ENCODE peak calls at places on chromosomes 7 and 10, in eight cellular contexts. G is OCI-LY7, X is coronary artery, W is cardiac fibroblast, Z is thoracic aorta, T is ascending aorta, N is right atrium auricular region, I is GM12865. U is an unnamed sample.

GRCh38 chr10:64430690-64431323 is 909.6 kb downstream of the REEP3 start:
- DNase-seq in G (peak), X (no peak), W (peak), Z (no peak), T (no peak), N (no peak), I (peak), U (no peak)

GRCh38 chr7:144812379-144813283 is 23.2 kb downstream of the TPK1 start:
- DNase-seq in G (peak), X (no peak), W (no peak), Z (no peak), T (no peak), N (no peak), I (peak), U (no peak)

GRCh38 chr10:9009505-9009904 is 955.0 kb downstream of the GATA3 start:
- DNase-seq in G (no peak), X (no peak), W (peak), Z (no peak), T (no peak), N (no peak), I (no peak), U (no peak)

GRCh38 chr7:130891254-130892094 is 157.5 kb upstream of the KLF14 start:
- DNase-seq in G (no peak), X (peak), W (peak), Z (peak), T (no peak), N (peak), I (no peak), U (no peak)

GRCh38 chr7:150941983-150942590 is 36.0 kb downstream of the KCNH2 start:
- DNase-seq in G (peak), X (no peak), W (no peak), Z (no peak), T (no peak), N (no peak), I (peak), U (no peak)

GRCh38 chr7:122289426-122289825 is 15.1 kb downstream of the FEZF1 start:
- DNase-seq in G (no peak), X (no peak), W (no peak), Z (no peak), T (no peak), N (no peak), I (no peak), U (no peak)

GRCh38 chr7:47508389-47509380 is 73.2 kb downstream of the TNS3 start:
- DNase-seq in G (no peak), X (no peak), W (no peak), Z (no peak), T (no peak), N (no peak), I (no peak), U (no peak)

GRCh38 chr7:33108591-33108930 is 643 bp downstream of the RP9 start:
- DNase-seq in G (peak), X (no peak), W (no peak), Z (no peak), T (no peak), N (no peak), I (peak), U (no peak)

GRCh38 chr7:42982604-42983115 is 50.5 kb downstream of the MRPL32 start:
- DNase-seq in G (no peak), X (no peak), W (no peak), Z (no peak), T (no peak), N (no peak), I (no peak), U (no peak)

GRCh38 chr7:48244902-48245301 is 73.6 kb downstream of the ABCA13 start:
- DNase-seq in G (no peak), X (no peak), W (peak), Z (no peak), T (no peak), N (no peak), I (no peak), U (no peak)

GRCh38 chr10:90885176-90885575 is 13.4 kb downstream of the RPP30 start:
- DNase-seq in G (no peak), X (no peak), W (peak), Z (no peak), T (no peak), N (no peak), I (no peak), U (no peak)

GRCh38 chr7:115329006-115329405 is 407.1 kb downstream of the MDFIC start:
- DNase-seq in G (no peak), X (no peak), W (no peak), Z (no peak), T (no peak), N (no peak), I (no peak), U (no peak)

GRCh38 chr10:80199828-80200227 is 5.5 kb downstream of the ANXA11 start:
- DNase-seq in G (no peak), X (peak), W (peak), Z (no peak), T (no peak), N (peak), I (no peak), U (no peak)

GRCh38 chr7:151432658-151433521 is 7.1 kb downstream of the CRYGN start:
- DNase-seq in G (peak), X (no peak), W (no peak), Z (no peak), T (no peak), N (no peak), I (peak), U (no peak)

GRCh38 chr7:46369933-46370654 is 449.0 kb upstream of the IGFBP3 start:
- DNase-seq in G (no peak), X (no peak), W (peak), Z (no peak), T (no peak), N (no peak), I (no peak), U (no peak)

GRCh38 chr10:84551437-84552120 is 223.2 kb downstream of the CCSER2 start:
- DNase-seq in G (no peak), X (no peak), W (no peak), Z (no peak), T (no peak), N (no peak), I (no peak), U (no peak)

GRCh38 chr7:140640060-140640611 is 477 bp downstream of the DENND2A start:
- DNase-seq in G (no peak), X (no peak), W (no peak), Z (no peak), T (no peak), N (no peak), I (no peak), U (no peak)

GRCh38 chr10:78248651-78249464 is 215.2 kb downstream of the RPS24 start:
- DNase-seq in G (no peak), X (no peak), W (peak), Z (no peak), T (no peak), N (no peak), I (no peak), U (no peak)

GRCh38 chr10:22363305-22363704 is 18.0 kb downstream of the SPAG6 start:
- DNase-seq in G (no peak), X (no peak), W (no peak), Z (no peak), T (no peak), N (no peak), I (no peak), U (no peak)

GRCh38 chr7:121180436-121181063 is 148.2 kb upstream of the WNT16 start:
- DNase-seq in G (peak), X (no peak), W (no peak), Z (no peak), T (no peak), N (no peak), I (peak), U (peak)

GRCh38 chr7:82044497-82045080 is 274.7 kb upstream of the HGF start:
- DNase-seq in G (peak), X (no peak), W (peak), Z (no peak), T (no peak), N (peak), I (peak), U (peak)

GRCh38 chr10:104028146-104028545 is 57.5 kb downstream of the COL17A1 start:
- DNase-seq in G (peak), X (no peak), W (peak), Z (no peak), T (no peak), N (no peak), I (no peak), U (no peak)

GRCh38 chr10:104322416-104322782 is 15.9 kb downstream of the ITPRIP start:
- DNase-seq in G (peak), X (no peak), W (peak), Z (no peak), T (no peak), N (no peak), I (peak), U (no peak)

GRCh38 chr10:31036209-31036608 is 4.5 kb upstream of the ZNF438 start:
- DNase-seq in G (no peak), X (no peak), W (peak), Z (no peak), T (no peak), N (no peak), I (no peak), U (no peak)

GRCh38 chr10:132515811-132516726 is 21.5 kb upstream of the INPP5A start:
- DNase-seq in G (no peak), X (peak), W (no peak), Z (no peak), T (no peak), N (no peak), I (no peak), U (no peak)

GRCh38 chr10:96830511-96831199 is 1.4 kb upstream of the LCOR start:
- DNase-seq in G (peak), X (no peak), W (peak), Z (no peak), T (no peak), N (peak), I (peak), U (peak)

GRCh38 chr7:66400400-66400799 is 195.3 kb downstream of the TPST1 start:
- DNase-seq in G (no peak), X (no peak), W (no peak), Z (no peak), T (no peak), N (no peak), I (no peak), U (no peak)

GRCh38 chr10:105974803-105975456 is 1189.6 kb downstream of the SORCS1 start:
- DNase-seq in G (no peak), X (no peak), W (peak), Z (no peak), T (no peak), N (no peak), I (peak), U (no peak)

GRCh38 chr7:148151778-148152177 is 438.8 kb upstream of the C7orf33 start:
- DNase-seq in G (no peak), X (no peak), W (no peak), Z (no peak), T (no peak), N (no peak), I (peak), U (no peak)

GRCh38 chr10:88682491-88682890 is 18.2 kb downstream of the LIPF start:
- DNase-seq in G (no peak), X (no peak), W (peak), Z (no peak), T (no peak), N (no peak), I (no peak), U (no peak)

GRCh38 chr10:124306922-124307371 is 111.8 kb downstream of the OAT start:
- DNase-seq in G (no peak), X (no peak), W (peak), Z (no peak), T (no peak), N (no peak), I (no peak), U (peak)

GRCh38 chr10:43409385-43410109 is 561 bp upstream of the HNRNPF start:
- DNase-seq in G (no peak), X (no peak), W (peak), Z (no peak), T (no peak), N (no peak), I (peak), U (no peak)

GRCh38 chr7:4613855-4614548 is 68.1 kb upstream of the FOXK1 start:
- DNase-seq in G (no peak), X (no peak), W (peak), Z (no peak), T (no peak), N (no peak), I (no peak), U (no peak)

GRCh38 chr7:4612939-4613841 is 68.9 kb upstream of the FOXK1 start:
- DNase-seq in G (no peak), X (no peak), W (peak), Z (no peak), T (no peak), N (peak), I (no peak), U (no peak)

GRCh38 chr7:4607321-4607729 is 74.8 kb upstream of the FOXK1 start:
- DNase-seq in G (no peak), X (no peak), W (no peak), Z (no peak), T (no peak), N (no peak), I (no peak), U (no peak)

GRCh38 chr7:4612237-4612636 is 69.9 kb upstream of the FOXK1 start:
- DNase-seq in G (no peak), X (no peak), W (no peak), Z (no peak), T (no peak), N (no peak), I (no peak), U (no peak)

GRCh38 chr7:4610768-4611467 is 71.2 kb upstream of the FOXK1 start:
- DNase-seq in G (peak), X (no peak), W (peak), Z (no peak), T (no peak), N (no peak), I (peak), U (peak)
- TF ChIP-seq CTCF in G (peak), X (peak), W (peak), Z (peak), T (peak), N (peak), I (peak), U (peak)

DNA sequence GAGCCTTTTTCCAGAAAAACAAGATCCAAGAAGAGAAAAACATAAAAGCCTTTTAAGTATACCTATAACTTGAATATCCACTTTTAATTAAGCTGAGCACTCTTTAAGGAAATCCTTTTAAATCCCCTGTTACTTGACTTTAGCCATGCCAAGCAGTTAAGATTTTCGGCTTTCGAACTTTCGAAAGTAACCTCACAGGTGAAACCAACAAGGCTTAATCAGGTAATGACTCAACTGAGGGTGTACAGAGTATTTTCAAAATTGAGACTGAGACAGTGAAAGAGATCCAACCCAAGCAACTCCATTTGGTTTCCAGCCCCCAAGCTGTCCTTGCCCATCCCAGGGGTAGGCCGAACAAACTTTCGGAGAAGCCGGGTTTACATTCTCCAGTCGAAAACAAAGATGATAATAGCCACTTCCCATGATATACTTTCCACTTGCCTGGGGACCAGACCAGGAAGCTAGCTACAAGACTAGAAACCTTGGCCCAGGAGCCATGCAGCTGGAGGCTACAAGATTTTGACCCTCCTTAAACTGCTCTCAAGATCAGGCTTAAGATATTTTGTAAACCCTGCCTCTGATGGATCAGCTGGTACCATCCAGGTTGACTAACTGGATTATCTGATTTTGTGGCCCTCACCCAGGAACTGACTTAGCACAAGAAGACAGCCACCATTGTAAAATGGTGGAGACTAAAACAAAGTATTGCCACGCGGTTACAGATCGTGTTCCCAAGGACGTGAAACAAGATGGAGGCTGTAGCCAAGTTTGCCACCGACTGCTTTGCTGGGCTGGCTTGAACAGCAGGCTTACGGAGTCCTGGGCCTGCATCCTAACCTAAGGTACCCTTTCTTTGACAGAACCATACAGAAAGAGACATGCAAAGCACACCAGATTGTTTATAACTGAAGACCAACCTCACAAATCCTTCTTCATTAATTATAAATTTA is 32.3 kb downstream of the C1GALT1 start:
- DNase-seq in G (no peak), X (no peak), W (no peak), Z (no peak), T (no peak), N (no peak), I (no peak), U (no peak)
- H3K4me3 ChIP-seq in G (no peak), X (no peak), W (no peak), Z (no peak), T (no peak), N (no peak), I (no peak), U (no peak)

GRCh38 chr10:60101821-60102220 is 195.5 kb upstream of the CCDC6 start:
- DNase-seq in G (no peak), X (no peak), W (no peak), Z (no peak), T (no peak), N (no peak), I (no peak), U (no peak)
- TF ChIP-seq CTCF in G (peak), X (no peak), W (no peak), Z (no peak), T (no peak), N (no peak), I (no peak), U (no peak)

GRCh38 chr7:139092090-139092796 is 17.3 kb downstream of the ZC3HAV1 start:
- DNase-seq in G (no peak), X (no peak), W (no peak), Z (no peak), T (no peak), N (no peak), I (no peak), U (no peak)

GRCh38 chr7:139094030-139094429 is 15.5 kb downstream of the ZC3HAV1 start:
- DNase-seq in G (no peak), X (no peak), W (no peak), Z (no peak), T (no peak), N (no peak), I (no peak), U (no peak)

GRCh38 chr7:139094596-139094995 is 14.9 kb downstream of the ZC3HAV1 start:
- DNase-seq in G (no peak), X (no peak), W (peak), Z (no peak), T (no peak), N (no peak), I (peak), U (no peak)

GRCh38 chr7:139091677-139091996 is 17.9 kb downstream of the ZC3HAV1 start:
- DNase-seq in G (no peak), X (no peak), W (no peak), Z (no peak), T (no peak), N (no peak), I (no peak), U (no peak)

DNA sequence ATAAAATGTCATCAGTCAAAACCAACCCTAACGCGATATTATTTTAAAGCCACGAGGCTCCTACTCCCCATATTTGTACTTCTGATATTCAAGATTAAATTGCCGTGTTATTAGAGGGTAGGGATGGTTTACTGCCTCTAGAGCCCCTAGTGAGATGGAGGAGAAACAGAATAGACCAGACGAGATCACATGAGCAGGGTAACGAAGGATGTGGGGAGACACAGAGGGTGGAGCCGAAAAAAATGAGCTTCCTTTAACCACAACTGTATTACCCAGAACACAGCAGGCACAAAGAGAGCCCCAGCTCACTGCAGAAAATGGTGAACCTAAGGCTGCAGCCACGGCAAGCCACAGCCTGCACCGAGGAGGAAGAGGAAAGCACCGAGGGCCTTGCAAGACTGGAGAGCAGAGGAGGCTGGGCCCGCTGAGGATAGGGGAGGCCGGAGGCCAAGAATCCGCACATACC is 14.3 kb downstream of the ZC3HAV1 start:
- DNase-seq in G (peak), X (no peak), W (peak), Z (no peak), T (no peak), N (no peak), I (peak), U (peak)
- H3K4me3 ChIP-seq in G (peak), X (no peak), W (no peak), Z (no peak), T (no peak), N (no peak), I (peak), U (no peak)

DNA sequence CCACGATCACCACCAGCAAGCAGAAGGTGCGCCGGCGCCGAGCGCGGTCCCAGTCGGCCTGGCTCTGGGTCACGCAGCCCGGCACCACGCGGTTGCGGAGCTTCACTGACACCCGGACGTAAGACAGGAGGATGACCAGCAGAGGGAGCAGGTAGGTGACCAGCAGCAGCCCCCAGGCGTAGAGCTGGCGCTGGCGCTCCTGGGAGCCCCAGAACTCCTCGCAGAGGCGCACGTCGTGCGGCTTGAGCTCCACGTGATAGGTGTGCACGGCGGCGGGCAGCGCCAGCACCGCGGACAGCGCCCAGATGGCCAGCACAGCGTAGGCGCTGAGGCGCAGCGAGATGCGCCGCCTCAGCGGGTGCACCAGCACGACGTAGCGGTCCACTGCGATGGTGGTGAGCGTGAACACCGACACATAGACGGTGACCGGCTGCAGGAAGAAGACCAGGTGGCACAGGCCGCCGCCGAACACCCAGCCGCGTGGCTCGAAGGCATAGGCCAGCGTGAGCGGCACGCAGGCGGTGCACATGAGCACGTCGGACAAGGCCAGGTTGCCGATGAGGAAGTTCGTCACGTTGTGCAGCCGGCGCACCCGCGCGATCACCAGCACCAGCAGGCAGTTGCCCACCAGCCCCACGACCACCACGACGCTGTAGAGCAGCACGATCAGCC is 920 bp downstream of the PRLHR start:
- DNase-seq in G (no peak), X (no peak), W (peak), Z (no peak), T (no peak), N (no peak), I (peak), U (no peak)
- TF ChIP-seq CTCF in G (no peak), X (no peak), W (peak), Z (no peak), T (peak), N (peak), I (peak), U (peak)

DNA sequence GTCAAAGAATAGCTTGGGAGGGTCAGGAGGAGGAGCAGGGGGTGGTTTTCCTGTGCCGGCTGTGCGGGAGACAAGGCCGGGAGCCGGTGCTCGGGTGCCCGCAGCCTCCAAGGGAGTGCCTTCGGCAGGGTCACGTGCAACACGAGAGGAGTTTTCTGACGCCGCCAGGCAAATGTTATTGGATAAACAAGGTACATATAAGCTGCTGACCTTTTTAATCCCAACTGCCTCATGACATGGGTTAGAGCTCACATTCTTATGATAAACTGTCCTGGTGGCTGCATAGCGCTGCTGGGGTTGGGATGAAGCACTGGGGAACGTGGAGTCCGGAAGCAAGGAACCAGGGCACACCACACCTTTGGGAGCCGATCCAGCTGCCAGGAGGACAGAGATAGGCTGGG is 124.8 kb upstream of the PDLIM1 start:
- DNase-seq in G (no peak), X (no peak), W (no peak), Z (no peak), T (no peak), N (no peak), I (no peak), U (no peak)
- H3K4me3 ChIP-seq in G (no peak), X (peak), W (no peak), Z (peak), T (peak), N (peak), I (no peak), U (no peak)

GRCh38 chr10:102713483-102713813 is 749 bp downstream of the ARL3 start:
- DNase-seq in G (no peak), X (no peak), W (no peak), Z (no peak), T (no peak), N (no peak), I (no peak), U (peak)
- TF ChIP-seq CTCF in G (no peak), X (peak), W (peak), Z (no peak), T (no peak), N (no peak), I (no peak), U (no peak)